ENCODE peak calls at places on chromosomes 13 and 19, in seven cellular contexts. E, I, R, O, X, Y and B are unnamed samples.
A peak's percentile ranks its signal among the peaks of the same experiment; 100 is the strongest.

GRCh38 chr19:56273563-56274117 is 1.1 kb downstream of the EDDM13 start:
- DNase-seq in E (no peak), I (no peak), R (no peak), O (no peak), X (no peak), Y (no peak), B (no peak)

GRCh38 chr19:45250832-45251451 is at the start of gene MARK4:
- DNase-seq in E (peak; percentile 45), I (no peak), R (no peak), O (peak; percentile 64), X (no peak), Y (peak; percentile 66), B (no peak)

GRCh38 chr13:49132479-49133002 is 87.6 kb upstream of the MLNR start:
- DNase-seq in E (no peak), I (no peak), R (no peak), O (no peak), X (no peak), Y (no peak), B (no peak)

GRCh38 chr19:50286443-50286842 is 42.7 kb downstream of the KCNC3 start:
- DNase-seq in E (no peak), I (no peak), R (no peak), O (no peak), X (no peak), Y (no peak), B (no peak)

GRCh38 chr19:38134538-38135149 is 89.4 kb downstream of the DPF1 start:
- DNase-seq in E (peak; percentile 35), I (no peak), R (no peak), O (no peak), X (no peak), Y (peak; percentile 63), B (no peak)

GRCh38 chr13:54637377-54637776 is 1608.8 kb downstream of the OLFM4 start:
- DNase-seq in E (peak; percentile 26), I (peak; percentile 84), R (no peak), O (no peak), X (no peak), Y (no peak), B (no peak)

GRCh38 chr13:23467048-23467931 is 33.8 kb upstream of the SACS start:
- DNase-seq in E (no peak), I (no peak), R (no peak), O (no peak), X (no peak), Y (peak; percentile 47), B (no peak)

GRCh38 chr13:21735621-21736401 is 64.9 kb downstream of the FGF9 start:
- DNase-seq in E (no peak), I (no peak), R (no peak), O (peak; percentile 21), X (no peak), Y (no peak), B (no peak)

GRCh38 chr13:102873653-102874052 is 27.8 kb downstream of the ERCC5 start:
- DNase-seq in E (no peak), I (no peak), R (no peak), O (no peak), X (no peak), Y (peak; percentile 9), B (no peak)

GRCh38 chr13:41825691-41826090 is 135.2 kb downstream of the VWA8 start:
- DNase-seq in E (no peak), I (no peak), R (no peak), O (no peak), X (no peak), Y (no peak), B (no peak)

GRCh38 chr19:40716031-40716654 is 543 bp downstream of the COQ8B start:
- DNase-seq in E (no peak), I (peak; percentile 91), R (no peak), O (no peak), X (peak; percentile 26), Y (peak; percentile 58), B (no peak)

GRCh38 chr19:54554896-54555295 is 18.7 kb upstream of the LILRA2 start:
- DNase-seq in E (no peak), I (no peak), R (no peak), O (no peak), X (no peak), Y (no peak), B (no peak)

GRCh38 chr19:54554006-54554405 is 19.6 kb upstream of the LILRA2 start:
- DNase-seq in E (no peak), I (no peak), R (no peak), O (no peak), X (no peak), Y (no peak), B (no peak)

GRCh38 chr19:54552913-54553310 is 20.7 kb upstream of the LILRA2 start:
- DNase-seq in E (no peak), I (no peak), R (no peak), O (no peak), X (no peak), Y (no peak), B (no peak)

GRCh38 chr19:54551293-54551692 is 22.3 kb upstream of the LILRA2 start:
- DNase-seq in E (no peak), I (no peak), R (no peak), O (no peak), X (peak; percentile 67), Y (peak; percentile 84), B (no peak)

GRCh38 chr19:54551950-54552912 is 21.4 kb upstream of the LILRA2 start:
- DNase-seq in E (peak; percentile 29), I (no peak), R (no peak), O (peak; percentile 34), X (peak; percentile 40), Y (peak; percentile 72), B (no peak)
- H3K4me3 ChIP-seq in E (no peak overlapping the region), I (no peak overlapping the region), R (no peak overlapping the region), O (no peak overlapping the region), X (peak overlapping the region; percentile 48), Y (peak overlapping the region; percentile 10), B (no peak overlapping the region)

GRCh38 chr13:68584776-68585175 is 1354.6 kb upstream of the PCDH9 start:
- DNase-seq in E (no peak), I (no peak), R (no peak), O (no peak), X (no peak), Y (no peak), B (no peak)

DNA sequence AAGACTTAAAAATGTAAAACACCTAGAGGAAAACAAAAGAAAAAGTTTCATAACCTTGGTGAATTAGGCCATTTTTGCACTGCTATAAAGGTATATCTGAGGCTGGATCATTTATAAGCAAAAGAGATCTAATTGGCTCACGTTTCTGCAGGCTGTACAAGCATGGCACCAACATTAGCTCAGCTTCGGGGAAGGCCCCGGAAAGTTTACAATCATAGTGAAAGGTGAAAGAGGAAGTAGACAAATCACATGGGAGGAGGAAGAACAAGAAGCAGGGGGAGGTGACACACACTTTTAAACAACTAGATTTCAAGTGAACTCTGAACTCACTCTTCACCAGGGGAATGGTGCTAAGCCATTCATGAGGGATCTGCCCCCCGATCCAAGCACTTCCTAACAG is 1358.5 kb upstream of the PCDH9 start:
- DNase-seq in E (no peak), I (no peak), R (peak; percentile 27), O (no peak), X (peak; percentile 5), Y (peak; percentile 3), B (no peak)
- H3K4me3 ChIP-seq in E (no peak overlapping the region), I (no peak overlapping the region), R (no peak overlapping the region), O (no peak overlapping the region), X (no peak overlapping the region), Y (no peak overlapping the region), B (no peak overlapping the region)

GRCh38 chr19:1491114-1491848 is at the start of gene REEP6:
- DNase-seq in E (no peak), I (no peak), R (no peak), O (no peak), X (no peak), Y (no peak), B (no peak)

GRCh38 chr19:1490020-1490310 is 185 bp downstream of the PCSK4 start:
- DNase-seq in E (no peak), I (no peak), R (no peak), O (no peak), X (no peak), Y (no peak), B (no peak)

GRCh38 chr19:1490311-1491113 is at the start of gene PCSK4:
- DNase-seq in E (peak; percentile 99), I (peak; percentile 85), R (peak; percentile 96), O (peak; percentile 98), X (peak; percentile 87), Y (peak; percentile 98), B (peak; percentile 95)

GRCh38 chr19:1488282-1488601 is 1.9 kb downstream of the PCSK4 start:
- DNase-seq in E (no peak), I (no peak), R (no peak), O (no peak), X (no peak), Y (no peak), B (no peak)

DNA sequence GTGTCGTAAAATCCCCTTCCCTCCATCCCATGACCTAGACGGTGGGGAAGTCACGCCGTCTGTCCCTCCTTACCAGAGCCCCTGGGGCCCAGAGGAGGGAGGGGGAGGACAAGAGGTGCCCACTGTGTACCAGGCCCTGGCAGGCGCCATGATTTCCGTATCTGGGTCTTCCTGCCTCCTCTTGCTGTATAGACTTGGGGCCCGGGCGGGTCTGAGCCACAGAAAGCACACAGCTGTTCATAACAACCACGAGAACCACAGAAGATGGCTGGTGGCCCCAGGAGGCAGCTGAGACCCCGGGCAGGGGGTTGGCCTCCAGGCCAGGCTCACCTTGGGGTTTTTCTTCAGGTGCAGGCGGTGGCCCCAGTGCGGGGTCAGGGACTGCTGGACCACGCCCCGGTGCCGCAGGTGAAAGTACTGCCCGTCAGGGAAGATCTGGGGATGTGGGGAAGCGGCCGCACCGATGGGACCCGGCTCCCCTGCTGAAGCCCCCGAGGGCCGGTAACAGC is 633 bp downstream of the PCSK4 start:
- DNase-seq in E (no peak), I (no peak), R (no peak), O (no peak), X (no peak), Y (no peak), B (no peak)
- H3K4me3 ChIP-seq in E (no peak overlapping the region), I (peak overlapping the region; percentile 66), R (peak overlapping the region; percentile 40), O (peak overlapping the region; percentile 60), X (peak overlapping the region; percentile 63), Y (peak overlapping the region; percentile 54), B (peak overlapping the region; percentile 58)

GRCh38 chr19:51891193-51891747 is 3.5 kb upstream of the ZNF577 start:
- DNase-seq in E (no peak), I (no peak), R (no peak), O (no peak), X (no peak), Y (peak; percentile 3), B (no peak)
- H3K4me3 ChIP-seq in E (no peak overlapping the region), I (no peak overlapping the region), R (no peak overlapping the region), O (no peak overlapping the region), X (no peak overlapping the region), Y (no peak overlapping the region), B (no peak overlapping the region)

GRCh38 chr19:42402376-42403116 is 12.4 kb upstream of the CNFN start:
- DNase-seq in E (no peak), I (peak; percentile 23), R (no peak), O (no peak), X (no peak), Y (no peak), B (no peak)
- H3K4me3 ChIP-seq in E (no peak overlapping the region), I (no peak overlapping the region), R (no peak overlapping the region), O (peak overlapping the region; percentile 60), X (no peak overlapping the region), Y (no peak overlapping the region), B (peak overlapping the region; percentile 54)

DNA sequence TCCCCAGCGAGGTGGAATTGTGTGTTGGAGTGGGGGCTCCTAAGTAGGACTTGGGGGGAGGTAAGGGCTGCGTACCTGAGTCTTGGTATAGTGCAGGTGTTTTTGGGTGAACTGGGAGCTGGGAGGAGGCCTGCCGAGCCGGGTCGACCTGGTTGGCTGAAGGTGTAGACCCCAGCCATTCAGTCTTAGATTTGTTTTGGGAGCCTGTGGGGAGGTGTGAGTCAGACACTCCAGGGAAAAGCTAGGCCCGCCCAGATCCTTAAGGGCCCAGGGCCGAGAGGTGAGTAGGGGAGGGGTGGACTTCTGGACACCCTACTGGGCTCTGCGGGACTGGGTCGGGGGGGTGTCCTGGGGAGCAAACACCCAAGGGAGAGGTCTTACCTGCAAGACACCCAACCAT is 935 bp downstream of the CRB3 start:
- DNase-seq in E (no peak), I (no peak), R (no peak), O (no peak), X (no peak), Y (no peak), B (no peak)
- H3K4me3 ChIP-seq in E (peak overlapping the region; percentile 87), I (peak overlapping the region; percentile 75), R (no peak overlapping the region), O (no peak overlapping the region), X (no peak overlapping the region), Y (no peak overlapping the region), B (no peak overlapping the region)